ENCODE peak calls at places on chromosomes 12 and 14, in six cellular contexts. U is CD8-positive, alpha-beta T cell; N is psoas muscle; V is lower lobe of right lung; Q is GM12878; S is cardiac fibroblast. F is an unnamed sample.
A peak's percentile ranks its signal among the peaks of the same experiment; 100 is the strongest.

GRCh38 chr14:99524804-99525698 is 43.8 kb downstream of the CCNK start:
- DNase-seq in U (no peak), N (peak; percentile 45), V (no peak), Q (no peak), S (peak; percentile 51), F (peak; percentile 25)

GRCh38 chr12:49357099-49357678 is 10.1 kb upstream of the SPATS2 start:
- DNase-seq in U (peak; percentile 32), N (no peak), V (no peak), Q (no peak), S (peak; percentile 95), F (no peak)

GRCh38 chr12:119804011-119804641 is 73.0 kb downstream of the CIT start:
- DNase-seq in U (no peak), N (peak; percentile 87), V (peak; percentile 55), Q (no peak), S (peak; percentile 73), F (no peak)

GRCh38 chr12:99910342-99910741 is 74.4 kb downstream of the ANKS1B start:
- DNase-seq in U (no peak), N (no peak), V (no peak), Q (no peak), S (peak; percentile 7), F (no peak)

GRCh38 chr14:21735639-21736307 is 62.2 kb upstream of the OR4E1 start:
- DNase-seq in U (no peak), N (no peak), V (no peak), Q (no peak), S (no peak), F (no peak)

GRCh38 chr14:85195872-85196477 is 334.0 kb upstream of the FLRT2 start:
- DNase-seq in U (no peak), N (no peak), V (no peak), Q (no peak), S (peak; percentile 33), F (no peak)

GRCh38 chr12:67512061-67512460 is 136.5 kb upstream of the DYRK2 start:
- DNase-seq in U (no peak), N (no peak), V (no peak), Q (no peak), S (peak; percentile 39), F (no peak)

GRCh38 chr12:6067152-6067916 is 57.1 kb downstream of the VWF start:
- DNase-seq in U (no peak), N (no peak), V (no peak), Q (no peak), S (peak; percentile 41), F (no peak)

GRCh38 chr14:75985618-75986438 is at the start of gene IFT43:
- DNase-seq in U (peak; percentile 95), N (peak; percentile 95), V (peak; percentile 97), Q (no peak), S (peak; percentile 78), F (peak; percentile 91)

GRCh38 chr14:104431351-104431928 is 148.1 kb upstream of the C14orf180 start:
- DNase-seq in U (no peak), N (no peak), V (peak; percentile 23), Q (no peak), S (no peak), F (no peak)

GRCh38 chr14:26709019-26709418 is 111.2 kb upstream of the NOVA1 start:
- DNase-seq in U (no peak), N (no peak), V (no peak), Q (no peak), S (peak; percentile 41), F (no peak)

GRCh38 chr14:94158239-94158888 is 15.8 kb upstream of the PPP4R4 start:
- DNase-seq in U (peak; percentile 64), N (no peak), V (no peak), Q (no peak), S (no peak), F (peak; percentile 55)

GRCh38 chr12:3432176-3432742 is 58.7 kb upstream of the PRMT8 start:
- DNase-seq in U (no peak), N (no peak), V (no peak), Q (no peak), S (no peak), F (no peak)

GRCh38 chr14:52349731-52350130 is 35.6 kb downstream of the PTGER2 start:
- DNase-seq in U (no peak), N (no peak), V (no peak), Q (no peak), S (peak; percentile 47), F (no peak)

GRCh38 chr12:67517181-67517887 is 131.2 kb upstream of the DYRK2 start:
- DNase-seq in U (no peak), N (no peak), V (no peak), Q (no peak), S (peak; percentile 51), F (no peak)

GRCh38 chr14:51201890-51202289 is 38.2 kb upstream of the TMX1 start:
- DNase-seq in U (no peak), N (no peak), V (no peak), Q (peak; percentile 23), S (no peak), F (no peak)

GRCh38 chr14:104148433-104149277 is 10.3 kb downstream of the KIF26A start:
- DNase-seq in U (no peak), N (peak; percentile 32), V (no peak), Q (no peak), S (no peak), F (no peak)

GRCh38 chr14:104404922-104405321 is 174.6 kb upstream of the C14orf180 start:
- DNase-seq in U (no peak), N (no peak), V (no peak), Q (no peak), S (no peak), F (no peak)

GRCh38 chr14:51157012-51157411 is 62.1 kb upstream of the TRIM9 start:
- DNase-seq in U (no peak), N (no peak), V (no peak), Q (no peak), S (peak; percentile 65), F (no peak)

GRCh38 chr12:116968986-116969385 is 58.2 kb downstream of the FBXW8 start:
- DNase-seq in U (no peak), N (no peak), V (no peak), Q (no peak), S (no peak), F (no peak)

GRCh38 chr14:29054119-29054518 is 287.5 kb downstream of the FOXG1 start:
- DNase-seq in U (no peak), N (no peak), V (no peak), Q (no peak), S (no peak), F (no peak)

GRCh38 chr12:65524666-65525065 is 246.2 kb downstream of the MSRB3 start:
- DNase-seq in U (no peak), N (no peak), V (no peak), Q (no peak), S (peak; percentile 92), F (no peak)

GRCh38 chr12:31589582-31589895 is 1.4 kb downstream of the DENND5B start:
- DNase-seq in U (no peak), N (no peak), V (no peak), Q (no peak), S (no peak), F (no peak)

GRCh38 chr14:36667679-36668078 is 6.0 kb downstream of the PAX9 start:
- DNase-seq in U (no peak), N (no peak), V (no peak), Q (no peak), S (no peak), F (no peak)

GRCh38 chr14:36663404-36664321 is 2.0 kb downstream of the PAX9 start:
- DNase-seq in U (no peak), N (peak; percentile 68), V (no peak), Q (no peak), S (no peak), F (no peak)

GRCh38 chr14:36664322-36665193 is 2.9 kb downstream of the PAX9 start:
- DNase-seq in U (no peak), N (no peak), V (no peak), Q (no peak), S (no peak), F (no peak)

GRCh38 chr14:36666416-36667206 is 5.0 kb downstream of the PAX9 start:
- DNase-seq in U (no peak), N (no peak), V (no peak), Q (no peak), S (no peak), F (no peak)

DNA sequence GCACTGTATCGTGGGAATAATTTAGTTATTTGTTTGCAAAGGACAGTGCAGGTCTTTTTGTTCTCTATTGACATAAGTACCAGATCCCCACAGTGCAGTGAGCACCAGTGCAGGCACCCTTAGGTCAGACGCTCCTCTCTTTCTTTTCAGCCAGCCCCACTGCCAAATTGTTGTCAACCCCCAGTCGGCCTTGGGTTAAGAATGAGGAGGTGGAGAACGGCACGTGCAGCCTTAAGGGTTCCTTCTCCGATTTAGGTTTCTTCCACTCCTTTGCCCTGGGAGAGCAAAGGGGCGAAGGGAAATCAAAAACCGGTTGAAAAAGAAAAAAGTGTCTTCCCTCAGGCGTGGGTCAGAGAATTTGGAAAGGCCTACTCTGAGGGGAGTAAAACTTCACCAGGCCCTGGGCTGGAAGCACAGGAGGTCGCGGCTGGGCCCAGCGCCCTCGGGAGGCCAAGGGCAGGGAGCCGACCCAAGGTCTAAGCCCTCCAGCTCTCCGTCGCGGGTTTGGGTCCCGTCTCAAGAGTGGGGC is 4.3 kb downstream of the PAX9 start:
- DNase-seq in U (no peak), N (no peak), V (no peak), Q (no peak), S (no peak), F (no peak)
- H3K4me3 ChIP-seq in U (no peak overlapping the region), N (peak overlapping the region; percentile 42), V (no peak overlapping the region), Q (no peak overlapping the region), S (no peak overlapping the region), F (no peak overlapping the region)

GRCh38 chr14:92884410-92884809 is 38.5 kb upstream of the CHGA start:
- DNase-seq in U (no peak), N (no peak), V (no peak), Q (no peak), S (no peak), F (no peak)
- H3K4me3 ChIP-seq in U (no peak overlapping the region), N (no peak overlapping the region), V (no peak overlapping the region), Q (no peak overlapping the region), S (no peak overlapping the region), F (no peak overlapping the region)

GRCh38 chr12:11813422-11813813 is 163.9 kb downstream of the ETV6 start:
- DNase-seq in U (no peak), N (no peak), V (no peak), Q (no peak), S (no peak), F (no peak)
- H3K4me3 ChIP-seq in U (no peak overlapping the region), N (peak overlapping the region; percentile 44), V (peak overlapping the region; percentile 10), Q (peak overlapping the region; percentile 61), S (no peak overlapping the region), F (no peak overlapping the region)

GRCh38 chr14:96953443-96953842 is 156.3 kb downstream of the VRK1 start:
- DNase-seq in U (no peak), N (no peak), V (no peak), Q (no peak), S (no peak), F (no peak)

GRCh38 chr14:96944297-96944696 is 147.1 kb downstream of the VRK1 start:
- DNase-seq in U (no peak), N (no peak), V (no peak), Q (no peak), S (no peak), F (no peak)

GRCh38 chr14:96945721-96946120 is 148.5 kb downstream of the VRK1 start:
- DNase-seq in U (no peak), N (no peak), V (no peak), Q (no peak), S (no peak), F (no peak)

GRCh38 chr14:96949594-96949993 is 152.4 kb downstream of the VRK1 start:
- DNase-seq in U (peak; percentile 39), N (no peak), V (no peak), Q (no peak), S (no peak), F (no peak)
- H3K4me3 ChIP-seq in U (no peak overlapping the region), N (no peak overlapping the region), V (no peak overlapping the region), Q (no peak overlapping the region), S (no peak overlapping the region), F (no peak overlapping the region)

F was measured in CD4-positive, alpha-beta memory T cell.